ENCODE peak calls at places on chromosomes 4 and X, in four cellular contexts. D is HCT116, S is spleen, U is A549. N is an unnamed sample.

GRCh38 chrX:152817082-152817744 is 13.3 kb downstream of the CETN2 start:
- DNase-seq in U (no peak), S (no peak), D (no peak), N (no peak)

GRCh38 chr4:76233534-76233933 is 18.0 kb upstream of the FAM47E start:
- DNase-seq in D (no peak), U (no peak), S (no peak), N (no peak)

GRCh38 chr4:87011340-87012034 is 76.7 kb downstream of the AFF1 start:
- DNase-seq in U (peak; percentile 49), D (peak; percentile 39), S (no peak), N (no peak)

GRCh38 chr4:110898290-110898689 is 275.4 kb upstream of the PITX2 start:
- DNase-seq in U (no peak), D (no peak), S (no peak), N (no peak)

GRCh38 chr4:7326693-7327340 is 107.9 kb downstream of the PSAPL1 start:
- DNase-seq in S (peak; percentile 74), U (no peak), D (no peak), N (no peak)

GRCh38 chrX:17007134-17007768 is 60.8 kb downstream of the REPS2 start:
- DNase-seq in D (no peak), U (peak; percentile 10), S (no peak), N (no peak)

GRCh38 chr4:70915048-70915815 is 13.1 kb downstream of the MOB1B start:
- DNase-seq in S (no peak), U (no peak), D (no peak), N (no peak)

GRCh38 chr4:133096972-133097371 is 52.1 kb upstream of the PCDH10 start:
- DNase-seq in S (no peak), D (no peak), U (no peak), N (no peak)

GRCh38 chr4:180923476-180923875 is 1319.7 kb upstream of the TENM3 start:
- DNase-seq in S (no peak), U (no peak), D (no peak), N (no peak)

GRCh38 chr4:125316781-125317525 is 2.2 kb downstream of the FAT4 start:
- DNase-seq in U (peak; percentile 21), D (no peak), S (peak; percentile 72), N (no peak)

GRCh38 chrX:81120936-81121351 is 80.8 kb downstream of the HMGN5 start:
- DNase-seq in S (no peak), U (peak; percentile 13), D (no peak), N (peak; percentile 20)

GRCh38 chrX:129939986-129940385 is 34.0 kb downstream of the UTP14A start:
- DNase-seq in D (no peak), U (no peak), S (no peak), N (no peak)

GRCh38 chr4:74206088-74206826 is 48.3 kb downstream of the MTHFD2L start:
- DNase-seq in D (no peak), U (no peak), S (no peak), N (no peak)

GRCh38 chr4:145909331-145909730 is 29.3 kb downstream of the ZNF827 start:
- DNase-seq in S (peak; percentile 79), D (no peak), U (peak; percentile 74), N (peak; percentile 71)

GRCh38 chr4:33628296-33628695 is 2616.0 kb downstream of the ARAP2 start:
- DNase-seq in D (no peak), S (no peak), U (no peak), N (no peak)

GRCh38 chr4:150332086-150332485 is 249.9 kb upstream of the MAB21L2 start:
- DNase-seq in S (no peak), U (no peak), D (no peak), N (no peak)

GRCh38 chr4:8025668-8026067 is 86.0 kb upstream of the AFAP1 start:
- DNase-seq in U (no peak), D (no peak), S (no peak), N (no peak)

GRCh38 chrX:134670241-134670811 is 12.1 kb upstream of the PLAC1 start:
- DNase-seq in S (no peak), D (no peak), U (peak; percentile 78), N (peak; percentile 51)

GRCh38 chrX:41333994-41334865 is at the start of gene DDX3X:
- DNase-seq in D (peak; percentile 71), S (peak; percentile 97), U (peak; percentile 58), N (peak; percentile 82)

GRCh38 chr4:86848136-86848535 is 1.0 kb downstream of the SLC10A6 start:
- DNase-seq in U (no peak), S (no peak), D (no peak), N (no peak)

GRCh38 chrX:20056704-20057103 is 60.0 kb downstream of the MAP7D2 start:
- DNase-seq in S (no peak), D (no peak), U (no peak), N (no peak)

GRCh38 chr4:139438141-139438540 is 15.8 kb upstream of the RAB33B start:
- DNase-seq in U (no peak), S (no peak), D (no peak), N (no peak)

GRCh38 chrX:53093748-53094583 is at the start of gene KANTR:
- DNase-seq in S (peak; percentile 93), U (peak; percentile 95), D (peak; percentile 90), N (peak; percentile 77)

GRCh38 chr4:23932935-23933334 is 43.1 kb upstream of the PPARGC1A start:
- DNase-seq in D (no peak), S (no peak), U (no peak), N (peak; percentile 55)

GRCh38 chr4:81257841-81258240 is 42.8 kb upstream of the PRKG2 start:
- DNase-seq in U (no peak), S (no peak), D (no peak), N (no peak)

GRCh38 chr4:72641611-72642010 is 72.6 kb upstream of the ADAMTS3 start:
- DNase-seq in D (no peak), S (no peak), U (no peak), N (no peak)

GRCh38 chr4:40763228-40763716 is 13.5 kb downstream of the NSUN7 start:
- DNase-seq in S (no peak), U (no peak), D (peak; percentile 15), N (no peak)

GRCh38 chr4:15003441-15003890 is 1.2 kb downstream of the CPEB2 start:
- DNase-seq in U (no peak), D (no peak), S (peak; percentile 95), N (peak; percentile 62)

GRCh38 chr4:137393043-137393442 is 139.3 kb downstream of the PCDH18 start:
- DNase-seq in S (no peak), D (no peak), U (no peak), N (no peak)

GRCh38 chr4:96092151-96092705 is 252.3 kb downstream of the PDHA2 start:
- DNase-seq in D (no peak), S (no peak), U (no peak), N (no peak)

GRCh38 chr4:8364848-8365350 is 75.6 kb downstream of the ACOX3 start:
- DNase-seq in S (no peak), U (no peak), D (no peak), N (no peak)

GRCh38 chrX:19343462-19344206 is at the start of gene PDHA1:
- DNase-seq in D (peak; percentile 79), U (peak; percentile 77), S (peak; percentile 96), N (peak; percentile 86)

GRCh38 chrX:68831405-68832100 is 2.7 kb downstream of the EFNB1 start:
- DNase-seq in S (no peak), D (no peak), U (no peak), N (no peak)

GRCh38 chr4:7756071-7756470 is 183.6 kb downstream of the AFAP1 start:
- DNase-seq in S (peak; percentile 54), D (no peak), U (no peak), N (no peak)

DNA sequence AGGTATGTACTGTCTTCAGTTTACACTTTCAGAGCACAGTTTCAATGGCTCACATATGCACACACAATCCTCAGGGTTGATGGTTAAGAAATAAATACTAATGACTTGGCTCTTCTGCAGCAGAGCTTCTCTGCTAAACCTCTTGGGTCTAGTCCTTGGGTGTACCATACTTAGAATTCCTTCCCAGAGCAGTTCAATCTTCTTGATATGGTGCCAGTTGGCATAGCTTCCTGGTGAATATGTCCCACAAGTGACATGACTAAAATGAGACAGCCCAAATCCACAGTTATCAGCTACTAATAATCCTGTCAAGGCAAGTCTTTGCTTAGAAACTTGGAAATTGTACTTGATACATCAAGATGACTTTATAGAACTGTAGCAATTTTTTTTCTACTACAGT is 654.4 kb downstream of the IQCM start:
- DNase-seq in U (no peak), S (no peak), D (no peak), N (no peak)
- H3K4me1 ChIP-seq in U (no peaks in the 10 kb centered on the region), S (no peaks in the 10 kb centered on the region), D (no peaks in the 10 kb centered on the region), N (no peaks in the 10 kb centered on the region)

DNA sequence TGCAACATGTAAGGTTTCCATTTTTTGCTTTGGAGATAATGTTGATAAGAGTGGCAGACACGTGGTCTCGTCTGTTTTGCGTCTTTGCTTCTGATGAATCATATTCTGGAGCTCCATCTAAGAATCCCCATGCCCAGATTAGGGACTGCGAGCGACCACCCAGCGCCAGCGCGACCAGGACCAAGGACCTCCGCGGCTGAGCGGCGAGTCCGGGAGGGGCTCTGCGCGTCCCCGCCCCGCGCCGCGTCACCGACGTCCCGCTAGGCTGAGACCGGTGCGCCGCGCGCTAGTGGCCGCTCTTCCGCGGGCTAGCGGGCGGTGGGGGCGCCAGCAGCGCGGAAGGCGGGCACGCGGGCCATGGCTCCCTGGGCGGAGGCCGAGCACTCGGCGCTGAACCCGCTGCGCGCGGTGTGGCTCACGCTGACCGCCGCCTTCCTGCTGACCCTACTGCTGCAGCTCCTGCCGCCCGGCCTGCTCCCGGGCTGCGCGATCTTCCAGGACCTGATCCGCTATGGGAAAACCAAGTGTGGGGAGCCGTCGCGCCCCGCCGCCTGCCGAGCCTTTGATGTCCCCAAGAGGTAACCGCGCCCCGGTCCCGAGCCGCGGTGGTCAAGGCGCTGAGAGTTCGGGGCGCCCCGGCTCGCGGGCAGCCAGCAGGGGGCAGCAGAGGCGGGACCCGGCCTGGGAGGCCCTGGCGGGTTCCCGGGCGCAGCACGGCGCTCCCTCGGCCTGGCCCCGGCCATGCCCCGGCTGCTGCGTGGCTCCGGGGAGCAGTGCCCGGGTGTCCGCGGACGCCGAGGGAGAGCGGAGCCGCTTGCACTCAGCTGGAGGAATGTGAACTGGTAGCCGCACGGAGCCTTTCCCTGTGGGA is at the start of gene SRD5A3:
- DNase-seq in S (peak; percentile 97), D (peak; percentile 63), U (peak; percentile 64), N (peak; percentile 84)
- TF ChIP-seq POLR2A in S (no peak), D (peak; percentile 86), U (peak; percentile 88), N (no peak)

DNA sequence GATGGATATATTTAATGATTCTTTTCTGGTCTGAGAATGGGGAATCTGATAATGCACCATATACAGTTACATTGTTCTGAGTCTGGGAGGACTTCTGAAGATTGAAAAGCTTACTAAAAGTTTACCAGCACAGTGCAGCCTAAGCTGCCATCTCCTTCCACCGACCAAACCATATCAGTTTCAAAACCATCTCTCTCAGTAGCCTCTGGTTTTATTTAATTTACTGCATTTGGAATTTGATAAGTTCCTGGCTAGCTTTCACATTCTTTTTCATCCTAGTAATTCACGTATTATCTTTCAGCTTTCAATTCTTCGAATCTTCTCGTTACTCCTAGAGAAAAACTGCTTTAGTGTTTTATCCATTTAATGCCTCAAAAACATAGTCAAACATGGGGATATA is 181.4 kb upstream of the HCCS start:
- DNase-seq in S (no peak), U (no peak), D (no peak), N (no peak)
- H3K4me1 ChIP-seq in S (no peaks in the 10 kb centered on the region), U (no peaks in the 10 kb centered on the region), D (no peaks in the 10 kb centered on the region), N (no peaks in the 10 kb centered on the region)

DNA sequence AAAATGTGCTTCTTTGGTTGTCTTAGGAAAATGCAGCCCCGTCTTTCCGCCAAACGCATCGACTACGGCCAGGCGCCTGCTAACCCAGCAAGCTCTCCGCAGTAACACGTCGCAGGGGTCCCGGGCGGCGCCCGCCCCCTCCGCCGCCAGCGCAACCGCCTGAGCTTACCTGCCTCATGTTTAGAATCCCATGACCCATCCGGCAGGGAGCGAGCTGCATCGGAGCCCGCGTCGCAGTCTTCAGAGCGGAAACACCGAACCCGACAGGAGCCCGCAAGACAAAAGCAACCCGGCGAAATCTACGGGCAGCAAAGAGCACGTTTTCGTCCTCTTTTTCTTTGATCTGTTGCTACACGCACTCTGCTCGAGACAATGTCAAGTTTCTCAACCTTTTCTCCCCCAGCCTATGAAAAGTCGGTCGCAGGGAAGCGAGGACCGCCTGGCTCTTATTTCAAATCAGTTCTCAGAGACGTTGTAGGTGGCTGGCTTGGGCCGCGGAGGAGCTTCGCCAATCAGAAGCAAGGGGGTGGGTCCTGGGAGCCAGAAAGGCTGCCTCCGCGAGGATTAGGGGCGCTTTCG is at the start of gene MID1:
- DNase-seq in D (peak; percentile 55), S (peak; percentile 71), U (peak; percentile 68), N (peak; percentile 54)
- TF ChIP-seq POLR2A in D (no peak), S (no peak), U (peak; percentile 36), N (no peak)